ENCODE peak calls at places on chromosomes 6 and 20, in six cellular contexts. One of them, this sample, is unnamed.

GRCh38 chr20:42714298-42715141 is 475.2 kb downstream of the PTPRT start:
- DNase-seq in activated T-helper 1 cell treated with anti-CD3 and anti-CD28 coated beads, Interleukin-12 subunit alpha, Interleukin-12 subunit beta, Interleukin-2, Interleukin-4 antibody, amounts not matched to agents 30 ng/mL and 10 ng/mL and 1 ng/mL, durations not matched to agents 14 hours and 24 hours and 36 hours: no peak
- DNase-seq in substantia nigra: no peak
- DNase-seq in brain microvascular endothelial cell: no peak
- DNase-seq in fibroblast of mammary gland: no peak
- DNase-seq in H1: no peak
- DNase-seq in this sample: no peak

GRCh38 chr6:135922170-135922569 is 70.7 kb downstream of the PDE7B start:
- DNase-seq in activated T-helper 1 cell treated with anti-CD3 and anti-CD28 coated beads, Interleukin-12 subunit alpha, Interleukin-12 subunit beta, Interleukin-2, Interleukin-4 antibody, amounts not matched to agents 30 ng/mL and 10 ng/mL and 1 ng/mL, durations not matched to agents 14 hours and 24 hours and 36 hours: no peak
- DNase-seq in substantia nigra: no peak
- DNase-seq in brain microvascular endothelial cell: peak
- DNase-seq in fibroblast of mammary gland: peak
- DNase-seq in H1: no peak
- DNase-seq in this sample: peak

GRCh38 chr6:69881322-69882151 is 15.2 kb downstream of the COL19A1 start:
- DNase-seq in activated T-helper 1 cell treated with anti-CD3 and anti-CD28 coated beads, Interleukin-12 subunit alpha, Interleukin-12 subunit beta, Interleukin-2, Interleukin-4 antibody, amounts not matched to agents 30 ng/mL and 10 ng/mL and 1 ng/mL, durations not matched to agents 14 hours and 24 hours and 36 hours: no peak
- DNase-seq in substantia nigra: no peak
- DNase-seq in brain microvascular endothelial cell: no peak
- DNase-seq in fibroblast of mammary gland: no peak
- DNase-seq in H1: no peak
- DNase-seq in this sample: no peak

GRCh38 chr6:44935693-44936300 is 392.3 kb upstream of the RUNX2 start:
- DNase-seq in activated T-helper 1 cell treated with anti-CD3 and anti-CD28 coated beads, Interleukin-12 subunit alpha, Interleukin-12 subunit beta, Interleukin-2, Interleukin-4 antibody, amounts not matched to agents 30 ng/mL and 10 ng/mL and 1 ng/mL, durations not matched to agents 14 hours and 24 hours and 36 hours: no peak
- DNase-seq in substantia nigra: no peak
- DNase-seq in brain microvascular endothelial cell: no peak
- DNase-seq in fibroblast of mammary gland: no peak
- DNase-seq in H1: no peak
- DNase-seq in this sample: no peak

GRCh38 chr6:129368076-129368475 is 341.9 kb downstream of the ARHGAP18 start:
- DNase-seq in activated T-helper 1 cell treated with anti-CD3 and anti-CD28 coated beads, Interleukin-12 subunit alpha, Interleukin-12 subunit beta, Interleukin-2, Interleukin-4 antibody, amounts not matched to agents 30 ng/mL and 10 ng/mL and 1 ng/mL, durations not matched to agents 14 hours and 24 hours and 36 hours: no peak
- DNase-seq in substantia nigra: no peak
- DNase-seq in brain microvascular endothelial cell: no peak
- DNase-seq in fibroblast of mammary gland: no peak
- DNase-seq in H1: no peak
- DNase-seq in this sample: no peak

GRCh38 chr6:4367643-4368042 is 232.3 kb upstream of the ECI2 start:
- DNase-seq in activated T-helper 1 cell treated with anti-CD3 and anti-CD28 coated beads, Interleukin-12 subunit alpha, Interleukin-12 subunit beta, Interleukin-2, Interleukin-4 antibody, amounts not matched to agents 30 ng/mL and 10 ng/mL and 1 ng/mL, durations not matched to agents 14 hours and 24 hours and 36 hours: no peak
- DNase-seq in substantia nigra: no peak
- DNase-seq in brain microvascular endothelial cell: no peak
- DNase-seq in fibroblast of mammary gland: no peak
- DNase-seq in H1: no peak
- DNase-seq in this sample: no peak

GRCh38 chr6:148538251-148539190 is 195.9 kb downstream of the SASH1 start:
- DNase-seq in activated T-helper 1 cell treated with anti-CD3 and anti-CD28 coated beads, Interleukin-12 subunit alpha, Interleukin-12 subunit beta, Interleukin-2, Interleukin-4 antibody, amounts not matched to agents 30 ng/mL and 10 ng/mL and 1 ng/mL, durations not matched to agents 14 hours and 24 hours and 36 hours: no peak
- DNase-seq in substantia nigra: no peak
- DNase-seq in brain microvascular endothelial cell: no peak
- DNase-seq in fibroblast of mammary gland: peak
- DNase-seq in H1: no peak
- DNase-seq in this sample: no peak

GRCh38 chr6:33105386-33105785 is 29.6 kb downstream of the HLA-DPB1 start:
- DNase-seq in activated T-helper 1 cell treated with anti-CD3 and anti-CD28 coated beads, Interleukin-12 subunit alpha, Interleukin-12 subunit beta, Interleukin-2, Interleukin-4 antibody, amounts not matched to agents 30 ng/mL and 10 ng/mL and 1 ng/mL, durations not matched to agents 14 hours and 24 hours and 36 hours: no peak
- DNase-seq in substantia nigra: no peak
- DNase-seq in brain microvascular endothelial cell: no peak
- DNase-seq in fibroblast of mammary gland: no peak
- DNase-seq in H1: no peak
- DNase-seq in this sample: no peak

GRCh38 chr6:24489881-24490280 is 503 bp upstream of the GPLD1 start:
- DNase-seq in activated T-helper 1 cell treated with anti-CD3 and anti-CD28 coated beads, Interleukin-12 subunit alpha, Interleukin-12 subunit beta, Interleukin-2, Interleukin-4 antibody, amounts not matched to agents 30 ng/mL and 10 ng/mL and 1 ng/mL, durations not matched to agents 14 hours and 24 hours and 36 hours: no peak
- DNase-seq in substantia nigra: no peak
- DNase-seq in brain microvascular endothelial cell: no peak
- DNase-seq in fibroblast of mammary gland: peak
- DNase-seq in H1: no peak
- DNase-seq in this sample: no peak

GRCh38 chr6:136826216-136826615 is 3.8 kb downstream of the PEX7 start:
- DNase-seq in activated T-helper 1 cell treated with anti-CD3 and anti-CD28 coated beads, Interleukin-12 subunit alpha, Interleukin-12 subunit beta, Interleukin-2, Interleukin-4 antibody, amounts not matched to agents 30 ng/mL and 10 ng/mL and 1 ng/mL, durations not matched to agents 14 hours and 24 hours and 36 hours: no peak
- DNase-seq in substantia nigra: no peak
- DNase-seq in brain microvascular endothelial cell: no peak
- DNase-seq in fibroblast of mammary gland: no peak
- DNase-seq in H1: no peak
- DNase-seq in this sample: no peak

GRCh38 chr20:62595491-62595890 is 46.8 kb upstream of the SLCO4A1 start:
- DNase-seq in activated T-helper 1 cell treated with anti-CD3 and anti-CD28 coated beads, Interleukin-12 subunit alpha, Interleukin-12 subunit beta, Interleukin-2, Interleukin-4 antibody, amounts not matched to agents 30 ng/mL and 10 ng/mL and 1 ng/mL, durations not matched to agents 14 hours and 24 hours and 36 hours: no peak
- DNase-seq in substantia nigra: no peak
- DNase-seq in brain microvascular endothelial cell: peak
- DNase-seq in fibroblast of mammary gland: peak
- DNase-seq in H1: no peak
- DNase-seq in this sample: no peak

GRCh38 chr6:157019733-157020132 is 242.6 kb downstream of the ARID1B start:
- DNase-seq in activated T-helper 1 cell treated with anti-CD3 and anti-CD28 coated beads, Interleukin-12 subunit alpha, Interleukin-12 subunit beta, Interleukin-2, Interleukin-4 antibody, amounts not matched to agents 30 ng/mL and 10 ng/mL and 1 ng/mL, durations not matched to agents 14 hours and 24 hours and 36 hours: no peak
- DNase-seq in substantia nigra: no peak
- DNase-seq in brain microvascular endothelial cell: no peak
- DNase-seq in fibroblast of mammary gland: peak
- DNase-seq in H1: no peak
- DNase-seq in this sample: peak

GRCh38 chr6:53527249-53527765 is 17.6 kb downstream of the GCLC start:
- DNase-seq in activated T-helper 1 cell treated with anti-CD3 and anti-CD28 coated beads, Interleukin-12 subunit alpha, Interleukin-12 subunit beta, Interleukin-2, Interleukin-4 antibody, amounts not matched to agents 30 ng/mL and 10 ng/mL and 1 ng/mL, durations not matched to agents 14 hours and 24 hours and 36 hours: no peak
- DNase-seq in substantia nigra: no peak
- DNase-seq in brain microvascular endothelial cell: no peak
- DNase-seq in fibroblast of mammary gland: no peak
- DNase-seq in H1: no peak
- DNase-seq in this sample: no peak

GRCh38 chr6:118683881-118684872 is 32.8 kb upstream of the CEP85L start:
- DNase-seq in activated T-helper 1 cell treated with anti-CD3 and anti-CD28 coated beads, Interleukin-12 subunit alpha, Interleukin-12 subunit beta, Interleukin-2, Interleukin-4 antibody, amounts not matched to agents 30 ng/mL and 10 ng/mL and 1 ng/mL, durations not matched to agents 14 hours and 24 hours and 36 hours: no peak
- DNase-seq in substantia nigra: no peak
- DNase-seq in brain microvascular endothelial cell: no peak
- DNase-seq in fibroblast of mammary gland: no peak
- DNase-seq in H1: no peak
- DNase-seq in this sample: no peak

GRCh38 chr20:5642155-5642981 is 107.8 kb upstream of the SHLD1 start:
- DNase-seq in activated T-helper 1 cell treated with anti-CD3 and anti-CD28 coated beads, Interleukin-12 subunit alpha, Interleukin-12 subunit beta, Interleukin-2, Interleukin-4 antibody, amounts not matched to agents 30 ng/mL and 10 ng/mL and 1 ng/mL, durations not matched to agents 14 hours and 24 hours and 36 hours: no peak
- DNase-seq in substantia nigra: peak
- DNase-seq in brain microvascular endothelial cell: no peak
- DNase-seq in fibroblast of mammary gland: peak
- DNase-seq in H1: no peak
- DNase-seq in this sample: peak

GRCh38 chr6:151325075-151326050 is 66.0 kb downstream of the ZBTB2 start:
- DNase-seq in activated T-helper 1 cell treated with anti-CD3 and anti-CD28 coated beads, Interleukin-12 subunit alpha, Interleukin-12 subunit beta, Interleukin-2, Interleukin-4 antibody, amounts not matched to agents 30 ng/mL and 10 ng/mL and 1 ng/mL, durations not matched to agents 14 hours and 24 hours and 36 hours: no peak
- DNase-seq in substantia nigra: peak
- DNase-seq in brain microvascular endothelial cell: peak
- DNase-seq in fibroblast of mammary gland: peak
- DNase-seq in H1: no peak
- DNase-seq in this sample: peak

GRCh38 chr20:37383229-37383989 is 37.5 kb downstream of the SRC start:
- DNase-seq in activated T-helper 1 cell treated with anti-CD3 and anti-CD28 coated beads, Interleukin-12 subunit alpha, Interleukin-12 subunit beta, Interleukin-2, Interleukin-4 antibody, amounts not matched to agents 30 ng/mL and 10 ng/mL and 1 ng/mL, durations not matched to agents 14 hours and 24 hours and 36 hours: no peak
- DNase-seq in substantia nigra: no peak
- DNase-seq in brain microvascular endothelial cell: peak
- DNase-seq in fibroblast of mammary gland: peak
- DNase-seq in H1: no peak
- DNase-seq in this sample: no peak

This sample was measured in retina.